ENCODE peak calls at places on chromosomes 16 and 17, in six cellular contexts. Y is suprapubic skin, A is spleen, E is GM12891, O is uterus, T is esophagus squamous epithelium. B is an unnamed sample.

GRCh38 chr16:72739577-72739976 is 308.4 kb downstream of the ZFHX3 start:
- DNase-seq in Y (no peak), A (no peak), E (no peak), O (no peak), T (no peak), B (no peak)

GRCh38 chr17:10523043-10523442 is 4.7 kb upstream of the MYH1 start:
- DNase-seq in Y (no peak), A (no peak), E (no peak), O (no peak), T (no peak), B (no peak)

GRCh38 chr17:78580277-78580804 is 3.1 kb upstream of the DNAH17 start:
- DNase-seq in Y (no peak), A (no peak), E (no peak), O (no peak), T (no peak), B (no peak)

GRCh38 chr16:86676216-86676800 is 98.0 kb downstream of the FOXL1 start:
- DNase-seq in Y (peak), A (no peak), E (no peak), O (no peak), T (no peak), B (no peak)

GRCh38 chr16:63752347-63752746 is 1369.5 kb downstream of the CDH11 start:
- DNase-seq in Y (no peak), A (no peak), E (no peak), O (no peak), T (no peak), B (no peak)

GRCh38 chr17:74935585-74936469 is at the start of gene OTOP3:
- DNase-seq in Y (no peak), A (no peak), E (no peak), O (no peak), T (no peak), B (no peak)

GRCh38 chr16:3854740-3855139 is 25.8 kb downstream of the CREBBP start:
- DNase-seq in Y (no peak), A (no peak), E (no peak), O (no peak), T (no peak), B (no peak)

GRCh38 chr16:31501966-31502348 is 6.2 kb downstream of the RUSF1 start:
- DNase-seq in Y (no peak), A (no peak), E (no peak), O (no peak), T (no peak), B (no peak)

GRCh38 chr17:57096472-57097198 is 11.6 kb downstream of the AKAP1 start:
- DNase-seq in Y (no peak), A (no peak), E (no peak), O (no peak), T (no peak), B (no peak)

GRCh38 chr17:4276514-4276913 is 12.7 kb upstream of the ANKFY1 start:
- DNase-seq in Y (no peak), A (no peak), E (no peak), O (no peak), T (no peak), B (no peak)

GRCh38 chr17:39225974-39226683 is 384 bp upstream of the STAC2 start:
- DNase-seq in Y (no peak), A (no peak), E (no peak), O (peak), T (no peak), B (no peak)

GRCh38 chr16:75861981-75862380 is 135.7 kb upstream of the CPHXL start:
- DNase-seq in Y (no peak), A (no peak), E (no peak), O (no peak), T (no peak), B (no peak)

GRCh38 chr17:924711-925480 is 54.7 kb downstream of the NXN start:
- DNase-seq in Y (no peak), A (no peak), E (no peak), O (no peak), T (no peak), B (no peak)

GRCh38 chr17:39632153-39632941 is 4.6 kb upstream of the STARD3 start:
- DNase-seq in Y (no peak), A (no peak), E (no peak), O (no peak), T (no peak), B (no peak)

GRCh38 chr16:14405611-14406537 is 224.2 kb downstream of the PARN start:
- DNase-seq in Y (no peak), A (no peak), E (peak), O (no peak), T (no peak), B (no peak)

GRCh38 chr16:88815901-88816589 is 4.3 kb upstream of the APRT start:
- DNase-seq in Y (no peak), A (peak), E (peak), O (no peak), T (no peak), B (no peak)

GRCh38 chr17:45952814-45953320 is 46.2 kb upstream of the STH start:
- DNase-seq in Y (no peak), A (no peak), E (no peak), O (no peak), T (no peak), B (no peak)

GRCh38 chr17:45953561-45953960 is 45.5 kb upstream of the STH start:
- DNase-seq in Y (no peak), A (no peak), E (no peak), O (no peak), T (no peak), B (no peak)

GRCh38 chr17:45955326-45955725 is 43.7 kb upstream of the STH start:
- DNase-seq in Y (no peak), A (no peak), E (no peak), O (no peak), T (no peak), B (no peak)

GRCh38 chr17:45956090-45956489 is 43.0 kb upstream of the STH start:
- DNase-seq in Y (no peak), A (no peak), E (no peak), O (no peak), T (no peak), B (no peak)

GRCh38 chr17:45954914-45955313 is 44.1 kb upstream of the STH start:
- DNase-seq in Y (no peak), A (no peak), E (no peak), O (no peak), T (no peak), B (no peak)
- TF ChIP-seq POLR2A in Y (no peak), A (no peak), E (no peak), O (no peak), T (no peak), B (no peak)

GRCh38 chr17:7479389-7480192 is at the start of gene ZBTB4:
- DNase-seq in Y (no peak), A (peak), E (peak), O (peak), T (no peak), B (no peak)
- TF ChIP-seq POLR2A in Y (no peak), A (no peak), E (no peak), O (peak), T (no peak), B (peak)

DNA sequence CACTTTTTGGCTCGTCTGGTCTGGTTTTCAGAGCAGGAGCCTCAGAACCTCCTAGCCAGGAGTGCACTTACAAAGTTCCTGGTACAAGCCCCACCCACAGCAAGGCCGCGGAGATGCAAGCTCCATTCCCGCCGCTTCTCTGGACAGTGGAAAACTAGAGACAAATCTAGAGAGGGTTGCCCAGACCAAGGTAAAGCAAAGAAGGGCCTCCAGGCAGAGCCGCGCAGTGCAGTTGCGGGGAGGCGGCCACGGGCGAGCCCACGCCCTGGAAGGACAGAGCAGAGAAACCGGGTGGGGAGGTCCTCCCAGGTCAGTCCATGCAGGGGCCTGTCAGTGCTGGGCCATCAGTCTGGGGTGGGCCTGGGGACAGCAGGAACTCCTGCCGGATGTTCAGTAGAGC is 11.0 kb upstream of the OSGIN1 start:
- DNase-seq in Y (no peak), A (no peak), E (no peak), O (no peak), T (no peak), B (no peak)
- TF ChIP-seq POLR2A in Y (no peak), A (no peak), E (no peak), O (no peak), T (no peak), B (no peak)

GRCh38 chr17:65559802-65560627 is 1.4 kb downstream of the AXIN2 start:
- DNase-seq in Y (no peak), A (peak), E (no peak), O (peak), T (no peak), B (no peak)

GRCh38 chr17:65559483-65559801 is 2.0 kb downstream of the AXIN2 start:
- DNase-seq in Y (no peak), A (no peak), E (no peak), O (no peak), T (no peak), B (no peak)

GRCh38 chr17:65557349-65558310 is 3.8 kb downstream of the AXIN2 start:
- DNase-seq in Y (no peak), A (no peak), E (no peak), O (no peak), T (no peak), B (no peak)

GRCh38 chr17:65558311-65558682 is 3.2 kb downstream of the AXIN2 start:
- DNase-seq in Y (no peak), A (no peak), E (no peak), O (no peak), T (no peak), B (no peak)

GRCh38 chr17:65558683-65559311 is 2.7 kb downstream of the AXIN2 start:
- DNase-seq in Y (no peak), A (no peak), E (no peak), O (no peak), T (no peak), B (no peak)
- TF ChIP-seq POLR2A in Y (no peak), A (no peak), E (no peak), O (no peak), T (no peak), B (no peak)